ENCODE peak calls at places on chromosome 7, in nine cellular contexts. W, I, N, J, Q, G, R, F and H are unnamed samples.

GRCh38 chr7:130930260-130930659 is 196.3 kb upstream of the KLF14 start:
- DNase-seq in W (peak), I (peak), N (no peak), J (no peak), Q (no peak), G (no peak), R (no peak), F (no peak), H (peak)

GRCh38 chr7:113483657-113484056 is 365.3 kb upstream of the SMIM30 start:
- DNase-seq in W (no peak), I (no peak), N (no peak), J (no peak), Q (no peak), G (peak), R (no peak), F (no peak), H (no peak)

GRCh38 chr7:132430863-132431822 is 145.1 kb downstream of the PLXNA4 start:
- DNase-seq in W (peak), I (peak), N (no peak), J (no peak), Q (no peak), G (no peak), R (no peak), F (no peak), H (peak)

GRCh38 chr7:137001041-137001440 is 132.6 kb downstream of the CHRM2 start:
- DNase-seq in W (no peak), I (no peak), N (no peak), J (no peak), Q (no peak), G (no peak), R (no peak), F (no peak), H (no peak)

GRCh38 chr7:108380527-108380926 is 75.7 kb downstream of the NRCAM start:
- DNase-seq in W (no peak), I (no peak), N (no peak), J (no peak), Q (no peak), G (no peak), R (no peak), F (no peak), H (peak)

GRCh38 chr7:142375710-142376313 is 118.0 kb upstream of the PRSS58 start:
- DNase-seq in W (no peak), I (no peak), N (peak), J (no peak), Q (no peak), G (no peak), R (no peak), F (peak), H (peak)

GRCh38 chr7:107007892-107008287 is 36.6 kb upstream of the PRKAR2B start:
- DNase-seq in W (no peak), I (no peak), N (peak), J (no peak), Q (no peak), G (no peak), R (no peak), F (no peak), H (peak)

GRCh38 chr7:30166155-30166840 is 31.5 kb downstream of the MTURN start:
- DNase-seq in W (no peak), I (peak), N (no peak), J (no peak), Q (no peak), G (peak), R (no peak), F (no peak), H (peak)

GRCh38 chr7:130290745-130291144 is 2.2 kb upstream of the CPA4 start:
- DNase-seq in W (no peak), I (peak), N (no peak), J (no peak), Q (peak), G (no peak), R (peak), F (peak), H (peak)

GRCh38 chr7:158819571-158820203 is 9.6 kb downstream of the ESYT2 start:
- DNase-seq in W (no peak), I (no peak), N (no peak), J (no peak), Q (no peak), G (no peak), R (no peak), F (no peak), H (peak)

GRCh38 chr7:136958016-136958415 is 89.6 kb downstream of the CHRM2 start:
- DNase-seq in W (no peak), I (no peak), N (no peak), J (no peak), Q (no peak), G (no peak), R (no peak), F (no peak), H (no peak)

DNA sequence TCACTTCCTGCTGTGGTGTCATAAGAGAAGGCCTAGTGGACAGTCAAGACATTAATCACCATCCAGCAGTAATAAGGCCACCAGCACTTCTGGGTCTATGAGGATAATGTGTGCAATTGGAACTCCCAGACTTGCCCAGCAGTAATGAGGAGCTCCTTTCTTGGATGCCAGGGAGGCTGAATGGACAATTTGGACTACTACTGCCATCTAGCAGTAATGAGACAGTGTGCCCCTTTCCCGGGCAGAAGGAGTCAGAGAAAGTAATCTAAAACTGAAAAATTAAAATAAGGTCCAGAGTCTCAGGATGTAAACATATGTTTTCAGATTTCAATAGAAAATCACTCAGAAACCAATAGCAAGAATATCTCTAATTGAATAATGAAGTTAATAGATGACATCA is 400.4 kb downstream of the CDC14C start:
- DNase-seq in W (no peak), I (no peak), N (no peak), J (no peak), Q (no peak), G (no peak), R (no peak), F (no peak), H (peak)
- TF ChIP-seq CTCF in W (no peak), I (no peak), N (no peak), J (no peak), Q (peak), G (no peak), R (no peak), F (no peak), H (no peak)

GRCh38 chr7:44217852-44218402 is 17.1 kb downstream of the YKT6 start:
- DNase-seq in W (no peak), I (no peak), N (no peak), J (no peak), Q (no peak), G (no peak), R (no peak), F (no peak), H (no peak)
- H3K4me3 ChIP-seq in W (no peak), I (no peak), N (no peak), J (no peak), Q (no peak), G (no peak), R (no peak), F (no peak), H (no peak)

GRCh38 chr7:88450874-88451273 is 144.2 kb upstream of the STEAP4 start:
- DNase-seq in W (no peak), I (no peak), N (no peak), J (no peak), Q (no peak), G (no peak), R (no peak), F (no peak), H (no peak)

GRCh38 chr7:88452648-88453047 is 146.0 kb upstream of the STEAP4 start:
- DNase-seq in W (no peak), I (no peak), N (no peak), J (no peak), Q (no peak), G (no peak), R (no peak), F (no peak), H (no peak)

DNA sequence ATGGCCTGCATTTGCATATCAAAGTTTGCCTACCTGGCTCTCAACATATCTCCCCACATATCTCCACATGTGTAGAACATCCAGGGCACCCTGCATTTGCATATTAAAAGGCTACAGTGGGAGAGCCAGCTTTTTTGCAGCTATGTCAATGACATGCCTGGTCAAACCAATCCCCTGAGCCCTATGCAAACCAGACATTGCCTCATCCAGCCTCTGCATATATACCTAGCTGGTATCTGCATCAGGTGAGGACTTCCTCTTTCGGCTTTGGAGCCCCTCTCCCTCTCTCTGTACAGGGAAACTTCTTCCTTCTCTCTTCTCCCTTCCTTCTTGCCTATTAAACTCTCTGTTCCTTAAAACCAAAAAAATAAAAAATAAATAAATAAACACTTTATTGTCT is 142.7 kb upstream of the STEAP4 start:
- DNase-seq in W (no peak), I (no peak), N (no peak), J (no peak), Q (no peak), G (no peak), R (no peak), F (no peak), H (no peak)
- TF ChIP-seq CTCF in W (no peak), I (no peak), N (no peak), J (no peak), Q (no peak), G (no peak), R (no peak), F (no peak), H (no peak)

GRCh38 chr7:28267012-28267411 is 86.4 kb upstream of the JAZF1 start:
- DNase-seq in W (no peak), I (no peak), N (no peak), J (no peak), Q (no peak), G (no peak), R (no peak), F (no peak), H (no peak)
- H3K4me3 ChIP-seq in W (no peak), I (no peak), N (no peak), J (no peak), Q (no peak), G (no peak), R (no peak), F (no peak), H (no peak)

DNA sequence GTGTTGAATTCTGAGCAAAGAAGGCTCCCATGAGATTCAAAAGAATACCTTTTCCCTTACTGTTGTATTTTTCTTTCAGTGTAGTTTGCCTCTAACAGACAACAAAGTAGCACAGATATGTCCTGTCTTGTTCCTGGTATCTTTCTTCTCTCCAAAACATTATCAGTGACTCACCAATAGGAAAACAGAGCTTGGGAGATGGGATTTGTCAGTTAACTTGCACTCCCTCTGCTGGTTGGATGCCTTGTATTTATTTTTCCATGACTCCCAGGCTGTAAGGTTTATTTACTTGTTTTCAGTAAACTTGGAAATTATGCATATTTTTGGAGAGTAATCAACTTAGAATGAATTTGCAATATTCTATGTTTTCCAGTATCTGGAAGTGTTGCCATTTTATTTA is 129.7 kb downstream of the SAMD9 start:
- DNase-seq in W (no peak), I (peak), N (no peak), J (no peak), Q (peak), G (no peak), R (no peak), F (peak), H (peak)
- TF ChIP-seq CTCF in W (no peak), I (peak), N (peak), J (peak), Q (peak), G (peak), R (no peak), F (peak), H (peak)

GRCh38 chr7:17535776-17536175 is 237.3 kb downstream of the AHR start:
- DNase-seq in W (no peak), I (no peak), N (no peak), J (no peak), Q (no peak), G (no peak), R (no peak), F (no peak), H (peak)
- H3K4me3 ChIP-seq in W (no peak), I (no peak), N (no peak), J (no peak), Q (no peak), G (no peak), R (no peak), F (no peak), H (no peak)

GRCh38 chr7:46186131-46186530 is 265.1 kb upstream of the IGFBP3 start:
- DNase-seq in W (no peak), I (no peak), N (no peak), J (no peak), Q (no peak), G (no peak), R (no peak), F (no peak), H (no peak)
- TF ChIP-seq CTCF in W (no peak), I (no peak), N (no peak), J (no peak), Q (no peak), G (no peak), R (no peak), F (no peak), H (no peak)

GRCh38 chr7:157000047-157000726 is 10.3 kb downstream of the MNX1 start:
- DNase-seq in W (no peak), I (peak), N (no peak), J (no peak), Q (no peak), G (no peak), R (no peak), F (no peak), H (no peak)

GRCh38 chr7:157001920-157002818 is 8.3 kb downstream of the MNX1 start:
- DNase-seq in W (no peak), I (no peak), N (no peak), J (no peak), Q (no peak), G (no peak), R (no peak), F (no peak), H (no peak)

GRCh38 chr7:157000741-157001653 is 9.5 kb downstream of the MNX1 start:
- DNase-seq in W (no peak), I (no peak), N (no peak), J (no peak), Q (no peak), G (no peak), R (no peak), F (no peak), H (no peak)

GRCh38 chr7:156998988-156999610 is 11.4 kb downstream of the MNX1 start:
- DNase-seq in W (no peak), I (no peak), N (no peak), J (no peak), Q (no peak), G (no peak), R (no peak), F (no peak), H (no peak)

GRCh38 chr7:156999611-157000046 is 10.8 kb downstream of the MNX1 start:
- DNase-seq in W (no peak), I (peak), N (no peak), J (no peak), Q (no peak), G (no peak), R (no peak), F (no peak), H (no peak)
- H3K4me3 ChIP-seq in W (peak), I (peak), N (peak), J (peak), Q (peak), G (peak), R (peak), F (peak), H (no peak)

GRCh38 chr7:15389073-15389472 is 172.7 kb downstream of the AGMO start:
- DNase-seq in W (no peak), I (no peak), N (no peak), J (no peak), Q (no peak), G (no peak), R (no peak), F (no peak), H (no peak)
- TF ChIP-seq CTCF in W (no peak), I (no peak), N (no peak), J (no peak), Q (no peak), G (no peak), R (no peak), F (peak), H (no peak)